ENCODE peak calls at places on chromosomes 3 and 15, in nine cellular contexts. G is A549, J is gastrocnemius medialis, N is body of pancreas, P is heart left ventricle, X is IMR-90, D is spleen, T is tibial nerve, V is Peyer's patch. Q is an unnamed sample.

GRCh38 chr3:112649478-112649735 is 8.5 kb upstream of the CCDC80 start:
- DNase-seq in D (no peak), J (no peak), V (no peak), T (no peak), X (peak; percentile 83), G (no peak), N (no peak), P (no peak), Q (no peak)

GRCh38 chr3:172187511-172187910 is 148.1 kb downstream of the FNDC3B start:
- DNase-seq in G (no peak), X (no peak), V (no peak), P (no peak), T (no peak), N (no peak), J (no peak), D (no peak), Q (no peak)

GRCh38 chr15:94230886-94231727 is at the start of gene MCTP2:
- DNase-seq in D (peak; percentile 99), N (peak; percentile 91), X (peak; percentile 70), G (peak; percentile 11), T (peak; percentile 51), P (peak; percentile 65), V (peak; percentile 96), J (no peak), Q (peak; percentile 65)

GRCh38 chr3:138694287-138695007 is 85.9 kb downstream of the FAIM start:
- DNase-seq in J (no peak), T (no peak), G (peak; percentile 56), P (no peak), X (peak; percentile 99), V (no peak), N (peak; percentile 31), D (no peak), Q (no peak)

GRCh38 chr3:157532529-157533297 is 29.5 kb upstream of the VEPH1 start:
- DNase-seq in J (no peak), X (peak; percentile 92), T (peak; percentile 55), P (no peak), V (no peak), G (peak; percentile 64), N (peak; percentile 49), D (no peak), Q (no peak)

GRCh38 chr15:48459571-48460461 is 128.6 kb downstream of the DUT start:
- DNase-seq in V (no peak), T (peak; percentile 44), N (no peak), X (peak; percentile 79), J (no peak), G (peak; percentile 42), P (no peak), D (no peak), Q (no peak)

GRCh38 chr15:56325186-56325585 is 40.0 kb upstream of the TEX9 start:
- DNase-seq in X (peak; percentile 33), T (no peak), V (no peak), J (no peak), G (peak; percentile 9), P (no peak), D (no peak), N (no peak), Q (no peak)

GRCh38 chr3:156160653-156161052 is 40.3 kb downstream of the KCNAB1 start:
- DNase-seq in T (no peak), N (no peak), P (no peak), D (no peak), X (no peak), J (no peak), G (no peak), V (no peak), Q (no peak)

GRCh38 chr15:64926661-64927060 is 15.0 kb downstream of the ANKDD1A start:
- DNase-seq in G (no peak), N (no peak), V (no peak), P (no peak), D (no peak), T (no peak), J (no peak), X (no peak), Q (peak; percentile 1)

GRCh38 chr15:64931381-64931780 is 19.7 kb downstream of the ANKDD1A start:
- DNase-seq in X (no peak), P (no peak), D (no peak), N (no peak), G (no peak), V (no peak), J (no peak), T (no peak), Q (no peak)

GRCh38 chr15:64928626-64929220 is 17.0 kb downstream of the ANKDD1A start:
- DNase-seq in T (no peak), J (no peak), D (no peak), X (no peak), V (no peak), P (no peak), G (no peak), N (no peak), Q (peak; percentile 10)

GRCh38 chr15:64930778-64931240 is 19.1 kb downstream of the ANKDD1A start:
- DNase-seq in T (no peak), D (no peak), G (peak; percentile 31), X (peak; percentile 65), N (no peak), V (peak; percentile 39), J (no peak), P (no peak), Q (no peak)

GRCh38 chr15:64930019-64930652 is 18.4 kb downstream of the ANKDD1A start:
- DNase-seq in D (no peak), T (no peak), P (no peak), G (no peak), J (no peak), X (no peak), N (no peak), V (no peak), Q (peak; percentile 7)
- H3K4me1 ChIP-seq in D (peaks cover 7% of the 10 kb centered on the region), T (peaks cover 16% of the 10 kb centered on the region), P (no peaks in the 10 kb centered on the region), G (no peaks in the 10 kb centered on the region), J (no peaks in the 10 kb centered on the region), X (peaks cover 8% of the 10 kb centered on the region), N (no peaks in the 10 kb centered on the region), V (no peaks in the 10 kb centered on the region), Q (no peaks in the 10 kb centered on the region)

GRCh38 chr15:73760777-73761329 is 7.7 kb upstream of the INSYN1 start:
- DNase-seq in J (no peak), G (no peak), X (no peak), V (no peak), N (no peak), P (no peak), D (no peak), T (no peak), Q (no peak)

GRCh38 chr15:73760330-73760729 is 7.2 kb upstream of the INSYN1 start:
- DNase-seq in P (no peak), G (no peak), N (no peak), T (no peak), V (no peak), X (no peak), D (no peak), J (no peak), Q (no peak)

GRCh38 chr15:73765778-73766177 is 12.6 kb upstream of the INSYN1 start:
- DNase-seq in X (no peak), J (no peak), T (no peak), G (no peak), N (no peak), P (no peak), V (no peak), D (no peak), Q (no peak)

GRCh38 chr15:73766598-73766997 is 13.4 kb upstream of the INSYN1 start:
- DNase-seq in G (no peak), T (no peak), N (no peak), X (no peak), D (no peak), J (no peak), V (no peak), P (no peak), Q (no peak)

DNA sequence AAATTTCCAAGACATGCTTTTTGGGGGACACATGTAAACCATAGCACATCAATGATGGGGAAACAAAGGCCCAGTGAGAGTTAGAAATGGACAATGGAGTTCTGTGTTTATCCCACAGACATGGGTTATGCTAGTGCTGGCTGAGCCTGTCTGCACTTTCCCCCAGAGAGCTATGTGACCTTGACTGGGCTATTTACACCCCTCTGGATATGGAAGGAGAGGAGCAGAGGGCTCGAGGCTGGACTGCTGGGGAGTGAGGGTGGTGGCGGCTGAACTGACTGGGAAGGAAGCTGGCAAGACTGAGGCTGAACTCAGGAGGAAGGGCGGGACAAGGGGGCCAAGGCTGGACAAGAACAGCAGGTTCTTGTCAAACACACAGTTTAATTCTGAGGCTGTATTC is 10.7 kb upstream of the INSYN1 start:
- DNase-seq in J (no peak), T (no peak), N (no peak), P (peak; percentile 32), G (no peak), X (no peak), D (no peak), V (no peak), Q (no peak)
- H3K9me3 ChIP-seq in J (no peaks in the 10 kb centered on the region), T (no peaks in the 10 kb centered on the region), N (no peaks in the 10 kb centered on the region), P (no peaks in the 10 kb centered on the region), G (no peaks in the 10 kb centered on the region), X (peaks cover 3% of the 10 kb centered on the region), D (no peaks in the 10 kb centered on the region), V (no peaks in the 10 kb centered on the region), Q (no peaks in the 10 kb centered on the region)

GRCh38 chr3:170180952-170181876 is at the start of gene PHC3:
- DNase-seq in G (peak; percentile 93), V (peak; percentile 96), X (peak; percentile 85), P (peak; percentile 95), T (peak; percentile 91), J (peak; percentile 75), D (peak; percentile 97), N (peak; percentile 93), Q (peak; percentile 92)
- TF ChIP-seq POLR2A in G (peak; percentile 85), V (peak; percentile 70), X (peak; percentile 74), P (no peak), T (peak; percentile 61), J (peak; percentile 63), D (peak; percentile 20), N (peak; percentile 91), Q (peak; percentile 78)

GRCh38 chr15:70087708-70088352 is 9.9 kb downstream of the TLE3 start:
- DNase-seq in D (peak; percentile 59), J (no peak), G (no peak), V (no peak), X (no peak), N (no peak), T (no peak), P (no peak), Q (no peak)

GRCh38 chr15:70089692-70089971 is 8.1 kb downstream of the TLE3 start:
- DNase-seq in G (no peak), N (no peak), P (no peak), J (no peak), T (no peak), V (no peak), D (no peak), X (no peak), Q (no peak)

GRCh38 chr15:70088427-70088826 is 9.3 kb downstream of the TLE3 start:
- DNase-seq in N (no peak), G (no peak), T (no peak), P (no peak), X (no peak), J (no peak), V (no peak), D (no peak), Q (no peak)

GRCh38 chr15:70090436-70091291 is 7.1 kb downstream of the TLE3 start:
- DNase-seq in D (no peak), G (no peak), V (peak; percentile 82), P (no peak), N (no peak), J (no peak), T (no peak), X (no peak), Q (no peak)

DNA sequence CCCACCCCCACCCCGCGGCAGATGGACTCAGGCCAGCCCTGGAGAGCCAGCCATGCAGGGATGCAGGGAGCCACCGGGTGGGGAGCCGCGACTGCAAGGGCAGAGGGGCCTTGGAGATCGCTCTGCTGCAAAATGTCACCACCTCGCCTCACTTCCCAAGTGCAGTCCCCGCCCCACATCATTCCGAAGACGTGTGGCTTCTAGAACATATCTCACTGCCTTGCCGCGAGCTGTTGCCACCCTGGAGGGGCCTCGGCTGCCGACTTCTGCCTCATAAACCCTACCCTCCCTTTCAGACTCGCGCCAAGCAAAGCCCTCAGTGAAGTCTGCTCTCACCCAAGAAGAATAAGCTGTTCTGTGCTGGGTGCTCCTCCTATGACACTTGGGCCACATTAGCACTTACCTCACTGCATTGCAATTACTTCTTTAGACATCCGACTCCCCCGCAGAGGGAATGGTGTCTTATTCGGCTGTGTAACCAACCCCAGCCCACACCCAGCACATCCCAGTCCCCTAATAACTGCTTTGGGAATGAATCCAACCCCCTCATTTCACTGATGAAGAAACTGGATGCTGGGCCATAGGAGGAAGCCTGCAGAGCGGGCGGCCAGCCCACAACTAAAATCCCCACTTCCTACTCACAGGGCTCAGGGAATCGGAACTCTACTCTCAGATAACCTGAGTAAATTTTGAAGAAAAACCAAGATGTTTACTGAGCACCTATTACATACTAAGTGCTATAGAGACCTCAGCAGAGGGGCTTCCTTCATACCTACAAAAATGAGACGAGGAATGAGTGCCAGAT is 8.6 kb downstream of the TLE3 start:
- DNase-seq in X (peak; percentile 71), V (no peak), G (no peak), J (peak; percentile 23), D (peak; percentile 65), T (peak; percentile 45), P (peak; percentile 34), N (no peak), Q (peak; percentile 77)
- H3K4me1 ChIP-seq in X (peaks cover 37% of the 10 kb centered on the region), V (peaks cover 8% of the 10 kb centered on the region), G (no peaks in the 10 kb centered on the region), J (peaks cover 41% of the 10 kb centered on the region), D (peaks cover 99% of the 10 kb centered on the region), T (peaks cover 95% of the 10 kb centered on the region), P (peaks cover 99% of the 10 kb centered on the region), N (peaks cover 45% of the 10 kb centered on the region), Q (no peaks in the 10 kb centered on the region)